ENCODE peak calls at places on chromosomes 5 and 9, in ten cellular contexts. D, O, J, Z, E, V, X, R, I and N are unnamed samples. For H3K9me3, the result is how much of the 10 kb centered on the place peaks cover.

GRCh38 chr9:136950656-136951030 is 1.4 kb upstream of the LCN12 start:
- DNase-seq in O (no peak), D (no peak), Z (no peak), E (no peak), I (no peak), R (no peak), J (no peak), X (no peak), V (no peak), N (no peak)

GRCh38 chr9:29830815-29831214 is 2257.5 kb upstream of the C9orf72 start:
- DNase-seq in Z (no peak), O (no peak), R (no peak), X (peak), J (no peak), I (no peak), D (no peak), V (no peak), E (peak), N (no peak)

GRCh38 chr5:137575847-137576246 is 76.7 kb upstream of the SPOCK1 start:
- DNase-seq in X (no peak), R (no peak), J (no peak), D (no peak), I (no peak), O (no peak), E (peak), V (no peak), Z (no peak), N (no peak)

GRCh38 chr9:26375448-26375847 is 517.2 kb downstream of the CAAP1 start:
- DNase-seq in I (no peak), X (no peak), V (no peak), Z (no peak), E (no peak), O (no peak), R (no peak), J (no peak), D (no peak), N (no peak)

GRCh38 chr5:37774912-37775483 is 64.8 kb downstream of the GDNF start:
- DNase-seq in V (no peak), E (peak), J (no peak), O (no peak), R (no peak), X (peak), Z (no peak), D (no peak), I (no peak), N (no peak)

GRCh38 chr9:74711371-74711770 is 176.3 kb downstream of the TRPM6 start:
- DNase-seq in Z (no peak), O (no peak), I (no peak), X (no peak), E (no peak), D (no peak), V (no peak), J (no peak), R (no peak), N (no peak)

GRCh38 chr5:143033535-143034260 is 263.5 kb downstream of the ARHGAP26 start:
- DNase-seq in J (no peak), I (no peak), D (no peak), E (peak), V (no peak), R (peak), O (no peak), X (no peak), Z (no peak), N (no peak)

GRCh38 chr5:41736641-41737040 is 133.6 kb downstream of the OXCT1 start:
- DNase-seq in I (no peak), V (no peak), D (no peak), R (no peak), J (no peak), O (no peak), X (no peak), E (peak), Z (no peak), N (no peak)

GRCh38 chr9:137607141-137607857 is 1.8 kb downstream of the ARRDC1 start:
- DNase-seq in Z (peak), D (no peak), R (no peak), O (no peak), X (no peak), J (no peak), E (no peak), I (no peak), V (no peak), N (no peak)

GRCh38 chr5:67003373-67003905 is 193.2 kb downstream of the CD180 start:
- DNase-seq in I (no peak), J (no peak), X (no peak), D (no peak), V (no peak), O (no peak), Z (no peak), R (no peak), E (peak), N (no peak)

GRCh38 chr5:36552626-36553393 is 53.6 kb upstream of the SLC1A3 start:
- DNase-seq in E (no peak), V (peak), Z (no peak), O (no peak), D (no peak), I (no peak), J (no peak), X (peak), R (no peak), N (no peak)

DNA sequence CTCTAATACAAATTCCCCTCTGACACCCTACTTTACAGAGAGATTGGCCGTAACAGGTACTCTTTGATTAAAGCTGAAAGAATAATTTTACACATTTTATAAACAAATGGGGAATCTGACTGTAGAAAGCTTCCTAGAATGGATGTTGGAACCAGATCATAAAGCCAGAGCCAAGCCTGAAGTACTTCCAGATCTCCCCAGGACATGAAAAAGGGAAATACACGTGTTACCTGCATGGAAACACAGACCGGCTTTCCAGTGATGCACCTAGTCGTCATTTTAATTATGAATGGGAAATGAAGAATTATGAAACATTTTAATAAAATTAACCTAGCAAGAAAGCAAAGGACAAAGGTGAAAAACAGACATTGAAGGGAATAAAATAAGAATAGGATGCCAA is 66.5 kb downstream of the ERCC6L2 start:
- DNase-seq in V (no peak), E (no peak), R (no peak), O (no peak), I (no peak), X (no peak), D (no peak), Z (no peak), J (no peak), N (no peak)
- H3K9me3 ChIP-seq in V (under half), E (under half), R (under half), O (under half), I (under half), X (under half), D (under half), Z (under half), J (under half), N (under half)

GRCh38 chr5:56345352-56345751 is 112.2 kb upstream of the ANKRD55 start:
- DNase-seq in O (no peak), I (no peak), X (no peak), Z (no peak), V (no peak), D (no peak), E (no peak), R (no peak), J (no peak), N (no peak)
- H3K27ac ChIP-seq in O (no peak), I (no peak), X (no peak), Z (no peak), V (no peak), D (no peak), E (no peak), R (no peak), J (no peak), N (no peak)

GRCh38 chr5:181045316-181045715 is 5.2 kb downstream of the BTNL9 start:
- DNase-seq in J (no peak), E (no peak), O (no peak), I (no peak), X (no peak), V (no peak), Z (peak), D (no peak), R (no peak), N (no peak)

GRCh38 chr5:181043285-181044092 is 3.4 kb downstream of the BTNL9 start:
- DNase-seq in I (no peak), X (no peak), J (no peak), V (no peak), O (no peak), Z (peak), D (no peak), R (no peak), E (no peak), N (no peak)

GRCh38 chr5:181044093-181044599 is 4.1 kb downstream of the BTNL9 start:
- DNase-seq in J (no peak), X (no peak), D (no peak), V (no peak), R (no peak), E (no peak), Z (peak), I (no peak), O (no peak), N (no peak)

GRCh38 chr5:181042722-181043121 is 2.7 kb downstream of the BTNL9 start:
- DNase-seq in I (no peak), R (no peak), J (no peak), V (no peak), O (no peak), D (no peak), X (no peak), E (no peak), Z (peak), N (no peak)

GRCh38 chr5:181044662-181045305 is 4.7 kb downstream of the BTNL9 start:
- DNase-seq in J (no peak), E (no peak), X (no peak), Z (peak), O (peak), R (no peak), V (peak), D (no peak), I (no peak), N (no peak)
- H3K4me3 ChIP-seq in J (no peak), E (no peak), X (no peak), Z (no peak), O (no peak), R (no peak), V (peak), D (no peak), I (no peak), N (no peak)

GRCh38 chr9:11349187-11349586 is 736.4 kb upstream of the PTPRD start:
- DNase-seq in J (no peak), V (no peak), I (no peak), X (no peak), E (no peak), O (no peak), Z (no peak), R (no peak), D (no peak), N (no peak)
- H3K9me3 ChIP-seq in J (under half), V (under half), I (under half), X (under half), E (under half), O (under half), Z (under half), R (under half), D (under half), N (under half)

DNA sequence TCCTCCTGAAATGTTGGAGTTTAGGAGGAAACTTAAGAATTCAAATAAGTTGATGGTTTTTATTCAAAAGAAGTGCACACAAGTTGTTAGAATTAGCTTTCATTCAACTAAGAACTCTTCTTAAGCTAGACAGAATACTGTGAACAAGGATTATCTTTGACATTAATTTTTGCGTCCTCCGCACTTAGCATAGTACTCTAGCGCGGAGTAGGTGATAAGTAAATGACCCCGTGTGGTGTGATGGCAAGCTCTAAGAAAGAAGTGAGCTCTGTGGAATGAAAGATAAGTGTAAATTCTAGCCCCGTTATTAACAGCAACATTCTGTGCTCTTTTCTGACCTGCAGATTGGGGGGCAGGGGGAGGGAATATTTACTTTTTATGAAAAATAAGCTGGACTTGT is 1.0 kb downstream of the BRIX1 start:
- DNase-seq in J (no peak), X (no peak), V (no peak), R (no peak), D (no peak), E (no peak), O (no peak), I (no peak), Z (no peak), N (no peak)
- H3K27ac ChIP-seq in J (peak), X (no peak), V (no peak), R (no peak), D (no peak), E (no peak), O (peak), I (peak), Z (no peak), N (peak)

DNA sequence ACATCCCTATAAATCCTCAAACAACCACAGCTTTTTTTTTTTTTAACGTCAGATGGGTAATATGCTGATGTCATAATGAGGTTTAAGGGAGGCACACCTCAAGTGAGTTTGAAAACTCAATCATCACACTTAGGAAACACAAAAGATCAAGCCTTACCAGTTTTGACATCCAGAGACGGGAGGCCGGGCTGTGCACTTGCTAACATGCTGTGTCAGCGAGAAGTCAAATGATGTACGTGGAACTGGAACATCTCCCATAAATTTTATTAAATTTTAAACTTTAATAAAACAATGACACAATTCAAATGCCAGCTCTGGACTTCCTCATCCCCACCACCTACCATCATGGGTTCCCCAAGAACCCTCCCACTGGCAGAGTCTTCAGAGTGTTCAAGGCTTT is 117.6 kb downstream of the C5orf15 start:
- DNase-seq in E (no peak), I (no peak), J (no peak), Z (no peak), X (no peak), D (no peak), R (no peak), O (no peak), V (no peak), N (no peak)
- H3K4me3 ChIP-seq in E (no peak), I (no peak), J (no peak), Z (no peak), X (no peak), D (no peak), R (no peak), O (no peak), V (no peak), N (no peak)

GRCh38 chr5:141393267-141393666 is 834 bp downstream of the PCDHGA8 start:
- DNase-seq in O (no peak), D (no peak), E (no peak), X (no peak), V (no peak), I (no peak), R (no peak), Z (no peak), J (no peak), N (no peak)
- H3K9me3 ChIP-seq in O (under half), D (half or more), E (under half), X (under half), V (half or more), I (under half), R (half or more), Z (half or more), J (under half), N (under half)

DNA sequence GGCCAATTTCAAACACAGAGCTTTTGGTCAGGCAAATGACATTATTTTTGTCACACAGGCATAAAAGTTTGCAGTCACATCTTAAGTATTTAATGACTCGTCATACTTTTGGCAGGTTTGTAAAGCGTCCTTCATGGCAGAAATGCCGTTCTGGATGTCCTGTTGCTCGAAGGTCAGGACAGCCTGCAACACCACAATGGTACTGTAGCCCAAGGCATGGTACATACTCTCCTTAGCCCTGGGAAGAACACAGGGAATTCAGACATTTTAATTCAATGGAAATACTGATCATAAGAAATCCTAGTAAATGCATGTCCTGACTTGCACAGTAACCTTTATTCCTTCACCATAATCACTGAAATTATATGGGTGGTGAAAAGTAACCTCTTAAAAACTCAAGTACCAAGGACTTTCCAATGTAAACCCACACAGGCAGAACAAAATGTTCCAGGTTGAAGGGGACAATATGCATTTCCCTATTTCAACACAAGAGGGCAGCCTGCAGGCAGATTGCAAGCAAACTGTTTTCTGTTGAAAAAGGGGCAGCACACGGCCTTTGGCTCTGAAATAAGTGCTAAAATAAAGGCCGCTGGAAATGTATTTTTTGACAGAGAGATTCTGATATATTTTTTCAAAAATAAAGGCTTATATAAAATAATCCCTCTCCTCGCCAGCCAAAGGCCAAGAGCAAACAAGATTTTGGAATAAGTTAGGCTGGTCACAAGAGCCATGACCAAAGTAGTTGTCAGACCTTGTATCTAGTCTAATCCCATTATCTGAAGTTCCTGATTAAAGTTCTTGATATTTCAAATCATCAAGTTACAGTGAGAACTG is 95.6 kb downstream of the TTC39B start:
- DNase-seq in E (peak), R (peak), I (peak), O (peak), J (peak), V (no peak), Z (no peak), D (peak), X (peak), N (peak)
- H3K27ac ChIP-seq in E (no peak), R (no peak), I (no peak), O (no peak), J (no peak), V (peak), Z (peak), D (no peak), X (no peak), N (no peak)

GRCh38 chr5:116361171-116361967 is 213.3 kb downstream of the SEMA6A start:
- DNase-seq in Z (peak), E (peak), R (no peak), O (peak), J (no peak), I (no peak), X (peak), D (peak), V (peak), N (no peak)
- H3K4me3 ChIP-seq in Z (peak), E (peak), R (peak), O (peak), J (no peak), I (no peak), X (peak), D (no peak), V (peak), N (no peak)